ENCODE peak calls at places on chromosomes 6 and 20, in seven cellular contexts. V is activated CD8-positive, alpha-beta T cell treated with anti-CD3 and anti-CD28 coated beads, Interleukin-2, amount 10 ng/mL, durations not matched to agents 7 days and 5 days; K is body of pancreas; Z is WTC11; D is HCT116; W is lower lobe of right lung; E is SK-N-SH treated with all-trans-retinoic acid at 6 μM for 48 hours. M is an unnamed sample.

GRCh38 chr20:50061151-50062005 is 51.6 kb downstream of the UBE2V1 start:
- ATAC-seq in V (no peak), K (no peak), Z (no peak), D (no peak), W (no peak), E (no peak), M (no peak)

GRCh38 chr6:113397229-113397628 is 459.9 kb upstream of the MARCKS start:
- ATAC-seq in V (no peak), K (no peak), Z (no peak), D (no peak), W (no peak), E (peak), M (no peak)

GRCh38 chr6:63572733-63573139 is 456 bp downstream of the LOC128125822 start:
- ATAC-seq in V (peak), K (peak), Z (no peak), D (peak), W (peak), E (peak), M (peak)

GRCh38 chr6:131761061-131761761 is 46.6 kb upstream of the ENPP1 start:
- ATAC-seq in V (no peak), K (no peak), Z (no peak), D (no peak), W (no peak), E (no peak), M (no peak)

GRCh38 chr6:79941489-79942151 is 5.7 kb downstream of the ELOVL4 start:
- ATAC-seq in V (no peak), K (no peak), Z (no peak), D (no peak), W (no peak), E (no peak), M (no peak)

GRCh38 chr6:7058250-7058923 is 49.4 kb upstream of the RREB1 start:
- ATAC-seq in V (no peak), K (peak), Z (no peak), D (peak), W (peak), E (peak), M (peak)

GRCh38 chr6:104639671-104640070 is 220.0 kb downstream of the HACE1 start:
- ATAC-seq in V (no peak), K (no peak), Z (no peak), D (no peak), W (peak), E (no peak), M (no peak)

GRCh38 chr6:166194885-166195860 is 27.5 kb upstream of the TBXT start:
- ATAC-seq in V (no peak), K (no peak), Z (no peak), D (no peak), W (peak), E (no peak), M (no peak)

GRCh38 chr20:1777476-1777820 is 117.8 kb upstream of the SIRPA start:
- ATAC-seq in V (no peak), K (no peak), Z (no peak), D (no peak), W (no peak), E (no peak), M (no peak)

GRCh38 chr6:56840467-56841371 is 114.2 kb upstream of the BEND6 start:
- ATAC-seq in V (no peak), K (peak), Z (no peak), D (no peak), W (peak), E (peak), M (no peak)

GRCh38 chr6:110708295-110708965 is 106.8 kb downstream of the CDK19 start:
- ATAC-seq in V (no peak), K (no peak), Z (peak), D (peak), W (no peak), E (peak), M (no peak)

GRCh38 chr20:24277196-24277595 is 192.2 kb upstream of the SYNDIG1 start:
- ATAC-seq in V (no peak), K (no peak), Z (no peak), D (no peak), W (no peak), E (no peak), M (no peak)

GRCh38 chr6:125279961-125280360 is 21.8 kb downstream of the HDDC2 start:
- ATAC-seq in V (no peak), K (no peak), Z (no peak), D (no peak), W (no peak), E (no peak), M (no peak)

GRCh38 chr6:5126214-5126613 is 41.1 kb downstream of the PPP1R3G start:
- ATAC-seq in V (no peak), K (no peak), Z (peak), D (no peak), W (no peak), E (peak), M (no peak)

GRCh38 chr20:46081074-46081473 is 8.7 kb downstream of the NCOA5 start:
- ATAC-seq in V (no peak), K (no peak), Z (no peak), D (no peak), W (no peak), E (no peak), M (no peak)

GRCh38 chr6:148624025-148624424 is 122.8 kb upstream of the UST start:
- ATAC-seq in V (no peak), K (no peak), Z (no peak), D (no peak), W (peak), E (no peak), M (no peak)

GRCh38 chr20:48215536-48215935 is 430.3 kb upstream of the SULF2 start:
- ATAC-seq in V (no peak), K (no peak), Z (peak), D (peak), W (no peak), E (no peak), M (no peak)

GRCh38 chr20:38805502-38805957 is at the start of gene PPP1R16B:
- ATAC-seq in V (peak), K (no peak), Z (peak), D (no peak), W (peak), E (peak), M (peak)

GRCh38 chr20:4688342-4688741 is 33.4 kb upstream of the PRND start:
- ATAC-seq in V (no peak), K (no peak), Z (no peak), D (no peak), W (no peak), E (no peak), M (no peak)

GRCh38 chr6:22290045-22290444 is 6.8 kb downstream of the PRL start:
- ATAC-seq in V (no peak), K (no peak), Z (peak), D (no peak), W (no peak), E (no peak), M (no peak)

GRCh38 chr6:41693281-41693838 is 42.0 kb downstream of the TFEB start:
- ATAC-seq in V (no peak), K (no peak), Z (no peak), D (peak), W (peak), E (no peak), M (peak)

GRCh38 chr6:137746264-137746663 is 120.8 kb upstream of the TNFAIP3 start:
- ATAC-seq in V (no peak), K (no peak), Z (no peak), D (no peak), W (no peak), E (no peak), M (no peak)

GRCh38 chr6:167044696-167045095 is 45.5 kb downstream of the CEP43 start:
- ATAC-seq in V (no peak), K (no peak), Z (peak), D (peak), W (no peak), E (peak), M (no peak)

GRCh38 chr20:45416917-45417316 is 976 bp downstream of the PIGT start:
- ATAC-seq in V (no peak), K (no peak), Z (no peak), D (no peak), W (no peak), E (no peak), M (no peak)

GRCh38 chr6:88709819-88710246 is 253.6 kb downstream of the RNGTT start:
- ATAC-seq in V (no peak), K (no peak), Z (no peak), D (no peak), W (no peak), E (no peak), M (no peak)

M was measured in esophagus mucosa.